ENCODE peak calls at places on chromosomes 2 and 18, in seven cellular contexts. O is iPS-NIHi11, C is endothelial cell of umbilical vein, H is kidney epithelial cell, Y is fibroblast of the aortic adventitia, M is NCI-H774, Q is retina. K is an unnamed sample.

GRCh38 chr2:178796079-178796677 is 11.0 kb downstream of the TTN start:
- DNase-seq in M (peak), C (peak), H (no peak), O (peak), Q (no peak), Y (peak), K (peak)

GRCh38 chr2:120699292-120699691 is 36.4 kb upstream of the GLI2 start:
- DNase-seq in H (no peak), Q (no peak), O (no peak), M (no peak), Y (no peak), C (no peak), K (no peak)

GRCh38 chr18:6591491-6591890 is 138.0 kb upstream of the ARHGAP28 start:
- DNase-seq in M (no peak), H (no peak), Y (no peak), O (no peak), C (no peak), Q (no peak), K (no peak)

GRCh38 chr2:241550616-241551580 is 7.6 kb upstream of the BOK start:
- DNase-seq in M (no peak), C (no peak), O (no peak), H (no peak), Y (no peak), Q (no peak), K (no peak)

GRCh38 chr2:64311948-64312621 is 141.9 kb upstream of the LGALSL start:
- DNase-seq in Y (peak), O (peak), M (no peak), H (peak), C (peak), Q (peak), K (peak)

GRCh38 chr18:48026216-48026615 is 95.8 kb upstream of the SMAD2 start:
- DNase-seq in C (no peak), M (no peak), O (no peak), Y (no peak), Q (no peak), H (no peak), K (no peak)

GRCh38 chr2:162890690-162891311 is 52.2 kb upstream of the KCNH7 start:
- DNase-seq in C (peak), Q (peak), H (peak), M (peak), Y (peak), O (peak), K (peak)

GRCh38 chr2:189369566-189369965 is 71.7 kb upstream of the WDR75 start:
- DNase-seq in Q (no peak), H (no peak), C (peak), M (no peak), Y (peak), O (no peak), K (no peak)

GRCh38 chr2:12304494-12305228 is 412.1 kb upstream of the TRIB2 start:
- DNase-seq in Y (peak), H (no peak), O (no peak), M (no peak), C (no peak), Q (no peak), K (no peak)

GRCh38 chr2:28312307-28313278 is 80.1 kb upstream of the FOSL2 start:
- DNase-seq in Q (no peak), C (no peak), O (no peak), Y (no peak), H (no peak), M (no peak), K (no peak)

GRCh38 chr2:66268756-66269155 is 166.2 kb upstream of the MEIS1 start:
- DNase-seq in O (no peak), Q (no peak), H (no peak), Y (no peak), M (no peak), C (no peak), K (no peak)

GRCh38 chr2:230067990-230068657 is 600 bp downstream of the SLC16A14 start:
- DNase-seq in C (peak), Y (peak), O (peak), Q (peak), H (no peak), M (peak), K (no peak)

GRCh38 chr2:100275200-100275589 is 47.1 kb downstream of the LONRF2 start:
- DNase-seq in O (no peak), Q (no peak), M (no peak), Y (no peak), C (no peak), H (no peak), K (no peak)

GRCh38 chr2:240293865-240294461 is 141.5 kb upstream of the GPC1 start:
- DNase-seq in H (no peak), Y (no peak), C (no peak), Q (no peak), M (no peak), O (peak), K (no peak)

GRCh38 chr2:202335791-202336467 is 40.2 kb upstream of the BMPR2 start:
- DNase-seq in H (no peak), O (no peak), C (peak), Y (peak), Q (no peak), M (no peak), K (no peak)

GRCh38 chr18:26902296-26902695 is 36.8 kb upstream of the AQP4 start:
- DNase-seq in C (no peak), O (no peak), H (no peak), M (no peak), Y (no peak), Q (no peak), K (no peak)

GRCh38 chr18:79527656-79528055 is 131.9 kb downstream of the NFATC1 start:
- DNase-seq in H (no peak), C (no peak), Y (no peak), O (no peak), Q (no peak), M (no peak), K (no peak)

GRCh38 chr18:31731628-31732027 is 29.1 kb downstream of the SLC25A52 start:
- DNase-seq in O (peak), Y (no peak), C (no peak), Q (no peak), H (no peak), M (no peak), K (no peak)

GRCh38 chr2:127531133-127531709 is 4.3 kb upstream of the MYO7B start:
- DNase-seq in Y (no peak), H (no peak), Q (no peak), C (no peak), M (no peak), O (no peak), K (no peak)

GRCh38 chr2:98505311-98505808 is 60.7 kb downstream of the INPP4A start:
- DNase-seq in C (peak), Y (no peak), M (no peak), H (no peak), O (no peak), Q (no peak), K (no peak)

GRCh38 chr18:22015156-22015555 is 154.2 kb upstream of the GATA6 start:
- DNase-seq in Q (no peak), O (no peak), H (no peak), Y (no peak), C (no peak), M (no peak), K (no peak)

GRCh38 chr18:8283901-8284585 is 325.2 kb upstream of the RAB12 start:
- DNase-seq in H (no peak), Q (no peak), O (no peak), C (peak), Y (peak), M (no peak), K (peak)

K was measured in non-pigmented ciliary epithelial cell.